ENCODE peak calls at places on chromosomes 4 and X, in five cellular contexts. O is IMR-90, U is mesendoderm, F is H1, G is neuronal stem cell. C is an unnamed sample.
A peak's percentile ranks its signal among the peaks of the same experiment; 100 is the strongest.

GRCh38 chr4:2497931-2498330 is 29.0 kb downstream of the RNF4 start:
- DNase-seq in G (no peak), F (no peak), U (no peak), O (no peak), C (no peak)

GRCh38 chr4:101157415-101158135 is 189.8 kb downstream of the PPP3CA start:
- DNase-seq in U (no peak), F (no peak), G (no peak), O (peak; percentile 28), C (peak; percentile 28)

GRCh38 chrX:21176927-21177571 is 197.2 kb upstream of the CNKSR2 start:
- DNase-seq in O (no peak), F (no peak), G (no peak), U (no peak), C (no peak)

GRCh38 chrX:1393871-1394615 is 2.1 kb upstream of the SLC25A6 start:
- DNase-seq in O (no peak), U (no peak), F (no peak), G (no peak), C (no peak)

GRCh38 chr4:3201718-3202702 is 46.9 kb upstream of the MSANTD1 start:
- DNase-seq in O (peak; percentile 69), F (no peak), U (peak; percentile 6), G (no peak), C (peak; percentile 16)

GRCh38 chrX:123788744-123789143 is 55.9 kb upstream of the THOC2 start:
- DNase-seq in F (no peak), O (no peak), G (no peak), U (no peak), C (no peak)

GRCh38 chr4:137956256-137956655 is 285.9 kb downstream of the SLC7A11 start:
- DNase-seq in O (peak; percentile 65), G (no peak), U (no peak), F (no peak), C (no peak)

GRCh38 chr4:78781925-78782324 is 5.8 kb downstream of the BMP2K start:
- DNase-seq in G (no peak), O (no peak), F (no peak), U (no peak), C (no peak)

GRCh38 chr4:99947608-99948007 is 1.2 kb upstream of the DNAJB14 start:
- DNase-seq in F (no peak), U (peak; percentile 16), O (no peak), G (no peak), C (peak; percentile 20)

GRCh38 chr4:6957148-6957520 is 47.5 kb downstream of the TBC1D14 start:
- DNase-seq in O (peak; percentile 68), U (no peak), F (no peak), G (no peak), C (peak; percentile 71)

GRCh38 chr4:7003879-7004240 is 39.3 kb upstream of the TADA2B start:
- DNase-seq in G (no peak), U (no peak), F (no peak), O (no peak), C (no peak)

GRCh38 chr4:13367691-13368090 is 116.4 kb downstream of the RAB28 start:
- DNase-seq in F (no peak), U (no peak), O (no peak), G (no peak), C (no peak)

GRCh38 chr4:184368290-184368689 is 106.1 kb downstream of the IRF2 start:
- DNase-seq in F (no peak), U (no peak), G (no peak), O (no peak), C (no peak)

GRCh38 chr4:48315728-48316630 is 25.4 kb upstream of the SLAIN2 start:
- DNase-seq in G (peak; percentile 17), U (peak; percentile 81), O (peak; percentile 73), F (no peak), C (peak; percentile 75)

GRCh38 chr4:7892212-7893019 is 47.2 kb downstream of the AFAP1 start:
- DNase-seq in F (no peak), U (peak; percentile 69), O (peak; percentile 98), G (no peak), C (peak; percentile 94)

GRCh38 chr4:2534904-2535385 is 1.5 kb upstream of the FAM193A start:
- DNase-seq in G (no peak), F (no peak), O (peak; percentile 15), U (peak; percentile 45), C (no peak)

GRCh38 chrX:154526901-154527675 is 11.1 kb upstream of the FAM3A start:
- DNase-seq in G (peak; percentile 50), O (peak; percentile 67), U (peak; percentile 88), F (no peak), C (peak; percentile 84)

GRCh38 chrX:76428243-76429130 is 977 bp downstream of the MAGEE1 start:
- DNase-seq in F (no peak), O (no peak), U (peak; percentile 11), G (no peak), C (no peak)

GRCh38 chr4:39637572-39638357 is 900 bp downstream of the SMIM14 start:
- DNase-seq in F (no peak), G (peak; percentile 68), U (peak; percentile 89), O (peak; percentile 69), C (peak; percentile 81)

GRCh38 chrX:17032351-17032750 is 85.9 kb downstream of the REPS2 start:
- DNase-seq in F (no peak), U (no peak), O (no peak), G (no peak), C (no peak)

GRCh38 chr4:149709640-149710039 is 106.0 kb downstream of the IQCM start:
- DNase-seq in O (peak; percentile 61), F (no peak), G (no peak), U (no peak), C (peak; percentile 36)

GRCh38 chr4:186701273-186701672 is 22.4 kb downstream of the FAT1 start:
- DNase-seq in U (peak; percentile 85), G (peak; percentile 75), F (no peak), O (peak; percentile 41), C (peak; percentile 59)

GRCh38 chrX:108722561-108722960 is 13.8 kb downstream of the IRS4 start:
- DNase-seq in O (no peak), F (no peak), G (no peak), U (no peak), C (no peak)

GRCh38 chrX:108731144-108731543 is 5.2 kb downstream of the IRS4 start:
- DNase-seq in F (no peak), O (no peak), G (peak; percentile 52), U (no peak), C (no peak)

GRCh38 chrX:108726748-108727147 is 9.6 kb downstream of the IRS4 start:
- DNase-seq in F (no peak), O (no peak), G (no peak), U (no peak), C (no peak)
- H2BK15ac ChIP-seq in F (no peak overlapping the region), O (no peak overlapping the region), G (no peak overlapping the region), U (no peak overlapping the region), C (no peak overlapping the region)

DNA sequence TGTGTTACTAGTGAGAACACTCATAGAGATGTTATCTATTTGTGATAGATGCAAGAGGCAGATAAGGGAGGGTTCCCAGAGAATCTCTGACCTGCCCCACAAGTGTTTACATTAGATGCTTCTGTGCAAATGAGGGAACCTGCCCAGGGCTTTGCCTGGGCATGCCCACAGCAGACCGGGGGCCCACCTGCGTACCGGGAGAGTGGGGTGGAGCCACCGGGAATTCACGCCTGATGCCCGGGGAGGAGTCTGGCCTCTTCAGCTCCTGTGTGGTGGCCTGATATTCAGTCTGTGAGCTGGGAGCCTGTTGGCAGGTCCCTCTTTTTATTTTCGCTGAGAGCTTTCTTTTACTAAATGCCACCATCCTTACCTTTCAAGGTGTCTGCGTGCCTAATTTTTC is 155.7 kb downstream of the SNCA start:
- DNase-seq in U (peak; percentile 69), G (peak; percentile 12), F (peak; percentile 53), O (no peak), C (peak; percentile 21)
- H3K4me3 ChIP-seq in U (no peak overlapping the region), G (no peak overlapping the region), F (peak overlapping the region; percentile 84), O (no peak overlapping the region), C (no peak overlapping the region)

GRCh38 chr4:17578482-17578891 is 1.5 kb downstream of the LAP3 start:
- DNase-seq in O (peak; percentile 7), F (no peak), U (no peak), G (no peak), C (peak; percentile 61)

GRCh38 chr4:17576932-17577659 is at the start of gene LAP3:
- DNase-seq in O (peak; percentile 96), G (peak; percentile 97), F (peak; percentile 89), U (peak; percentile 97), C (peak; percentile 95)

GRCh38 chr4:17580969-17581368 is 4.0 kb downstream of the LAP3 start:
- DNase-seq in F (no peak), O (peak; percentile 76), U (no peak), G (no peak), C (no peak)

GRCh38 chr4:17574206-17574605 is 2.8 kb upstream of the LAP3 start:
- DNase-seq in F (no peak), U (no peak), G (no peak), O (no peak), C (no peak)

GRCh38 chr4:17577660-17578481 is 873 bp downstream of the LAP3 start:
- DNase-seq in U (peak; percentile 49), F (no peak), G (no peak), O (peak; percentile 4), C (no peak)
- H4K8ac ChIP-seq in U (no peak overlapping the region), F (peak overlapping the region; percentile 90), G (no peak overlapping the region), O (peak overlapping the region; percentile 55), C (peak overlapping the region; percentile 19)

GRCh38 chr4:98546910-98547544 is 111.4 kb downstream of the TSPAN5 start:
- DNase-seq in G (no peak), U (no peak), F (no peak), O (peak; percentile 54), C (no peak)
- H2BK15ac ChIP-seq in G (no peak overlapping the region), U (no peak overlapping the region), F (no peak overlapping the region), O (no peak overlapping the region), C (no peak overlapping the region)

GRCh38 chrX:131289527-131289926 is 421 bp upstream of the IGSF1 start:
- DNase-seq in U (no peak), G (no peak), F (no peak), O (no peak), C (no peak)

GRCh38 chrX:131287556-131288179 is 1.4 kb downstream of the IGSF1 start:
- DNase-seq in F (no peak), U (no peak), O (no peak), G (no peak), C (no peak)

GRCh38 chrX:131288188-131288587 is 918 bp downstream of the IGSF1 start:
- DNase-seq in O (no peak), F (no peak), G (no peak), U (no peak), C (no peak)

GRCh38 chrX:131288738-131289511 is at the start of gene IGSF1:
- DNase-seq in G (no peak), F (peak; percentile 67), O (no peak), U (peak; percentile 90), C (peak; percentile 55)
- H3K4me3 ChIP-seq in G (no peak within 1 kb of the TSS), F (peak within 1 kb of the TSS; percentile 83), O (no peak within 1 kb of the TSS), U (peak within 1 kb of the TSS; percentile 59), C (peak within 1 kb of the TSS; percentile 68)

DNA sequence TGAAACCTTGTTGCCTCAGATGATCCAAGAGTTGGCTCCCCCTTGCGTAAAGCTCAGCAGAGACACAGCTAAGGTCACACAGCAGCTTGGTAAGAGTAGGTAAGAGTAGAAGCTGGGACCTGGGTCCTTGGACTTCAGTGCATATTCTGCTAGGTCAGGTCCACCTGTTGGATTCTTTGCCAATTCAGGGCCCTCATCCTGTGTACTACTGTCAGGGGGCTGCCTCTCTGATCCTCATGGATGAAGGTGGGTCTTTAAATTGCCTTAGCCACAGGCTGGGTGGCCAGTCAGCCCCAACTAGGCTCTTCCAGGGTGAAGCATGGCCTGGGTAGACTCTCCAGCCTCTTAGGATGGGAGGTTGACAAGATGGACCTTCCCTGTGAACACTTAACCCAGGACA is 155.8 kb downstream of the AMMECR1 start:
- DNase-seq in U (no peak), F (no peak), G (no peak), O (no peak), C (no peak)
- H4K8ac ChIP-seq in U (no peak overlapping the region), F (no peak overlapping the region), G (no peak overlapping the region), O (no peak overlapping the region), C (no peak overlapping the region)

C was measured in mesenchymal stem cell.